ENCODE peak calls at places on chromosomes 4 and X, in four cellular contexts. D, I, C and S are unnamed samples.
A peak's percentile ranks its signal among the peaks of the same experiment; 100 is the strongest.

GRCh38 chrX:63934791-63935190 is 149.8 kb upstream of the ARHGEF9 start:
- DNase-seq in D (no peak), I (no peak), C (no peak), S (no peak)

GRCh38 chr4:184313710-184314659 is 96.3 kb upstream of the ENPP6 start:
- DNase-seq in D (no peak), I (no peak), C (no peak), S (no peak)

GRCh38 chr4:22315643-22316042 is 200.2 kb downstream of the ADGRA3 start:
- DNase-seq in D (no peak), I (no peak), C (peak; percentile 24), S (no peak)

GRCh38 chrX:19555236-19555635 is 39.9 kb upstream of the MAP3K15 start:
- DNase-seq in D (no peak), I (no peak), C (no peak), S (no peak)

GRCh38 chr4:166091914-166092510 is 219.0 kb downstream of the TLL1 start:
- DNase-seq in D (peak; percentile 13), I (no peak), C (peak; percentile 56), S (no peak)

GRCh38 chrX:153562546-153562945 is 36.4 kb downstream of the CCNQ start:
- DNase-seq in D (no peak), I (no peak), C (no peak), S (no peak)

GRCh38 chr4:34250562-34250961 is 1993.8 kb downstream of the ARAP2 start:
- DNase-seq in D (no peak), I (no peak), C (peak; percentile 93), S (no peak)

GRCh38 chrX:33908074-33908473 is 224.0 kb downstream of the FAM47A start:
- DNase-seq in D (no peak), I (no peak), C (no peak), S (no peak)

GRCh38 chr4:55251352-55251751 is 94.7 kb upstream of the SRD5A3 start:
- DNase-seq in D (no peak), I (no peak), C (no peak), S (no peak)

GRCh38 chr4:51842167-51842553 is 793 bp upstream of the DCUN1D4 start:
- DNase-seq in D (no peak), I (no peak), C (peak; percentile 28), S (no peak)

GRCh38 chrX:70322784-70323183 is 32.9 kb downstream of the KIF4A start:
- DNase-seq in D (no peak), I (no peak), C (no peak), S (no peak)

GRCh38 chr4:141213550-141213991 is 7.1 kb upstream of the ZNF330 start:
- DNase-seq in D (no peak), I (no peak), C (no peak), S (no peak)

GRCh38 chr4:36111180-36111579 is 133.1 kb downstream of the ARAP2 start:
- DNase-seq in D (no peak), I (no peak), C (peak; percentile 59), S (no peak)

GRCh38 chr4:2805712-2806391 is 13.0 kb downstream of the SH3BP2 start:
- DNase-seq in D (no peak), I (no peak), C (no peak), S (no peak)

GRCh38 chr4:153785830-153786721 is 2.8 kb downstream of the SFRP2 start:
- DNase-seq in D (peak; percentile 10), I (no peak), C (peak; percentile 70), S (no peak)

GRCh38 chr4:139745111-139745639 is 79.6 kb downstream of the MGST2 start:
- DNase-seq in D (no peak), I (no peak), C (no peak), S (no peak)

GRCh38 chr4:83644677-83645639 is 109.0 kb downstream of the GPAT3 start:
- DNase-seq in D (peak; percentile 57), I (peak; percentile 23), C (peak; percentile 74), S (no peak)

GRCh38 chr4:76206222-76206942 is 7.2 kb downstream of the SCARB2 start:
- DNase-seq in D (no peak), I (no peak), C (peak; percentile 61), S (no peak)

GRCh38 chr4:138050601-138051000 is 191.5 kb downstream of the SLC7A11 start:
- DNase-seq in D (no peak), I (no peak), C (no peak), S (no peak)

GRCh38 chr4:69896530-69897116 is 34.2 kb upstream of the CSN1S1 start:
- DNase-seq in D (no peak), I (no peak), C (peak; percentile 26), S (no peak)

GRCh38 chr4:158850800-158851644 is 82.2 kb downstream of the FNIP2 start:
- DNase-seq in D (no peak), I (no peak), C (peak; percentile 56), S (no peak)

GRCh38 chrX:39476596-39476995 is 621.2 kb downstream of the BCOR start:
- DNase-seq in D (no peak), I (no peak), C (no peak), S (no peak)

GRCh38 chrX:12973561-12974216 is 1.2 kb upstream of the TMSB4X start:
- DNase-seq in D (no peak), I (no peak), C (no peak), S (no peak)

GRCh38 chr4:65437102-65437501 is 233.2 kb downstream of the EPHA5 start:
- DNase-seq in D (no peak), I (peak; percentile 7), C (no peak), S (no peak)

GRCh38 chr4:47271296-47271695 is 192.2 kb downstream of the COMMD8 start:
- DNase-seq in D (no peak), I (no peak), C (no peak), S (no peak)